ENCODE peak calls at places on chromosome 11, in nine cellular contexts. G is breast epithelium, T is esophagus muscularis mucosa, A is uterus, U is tibial nerve, P is gastrocnemius medialis, L is right lobe of liver, S is esophagus squamous epithelium, K is stomach. O is an unnamed sample.

GRCh38 chr11:64181506-64182411 is 4.2 kb upstream of the STIP1 start:
- DNase-seq in G (peak; percentile 75), P (peak; percentile 98), L (peak; percentile 70), T (peak; percentile 98), U (peak; percentile 89), S (peak; percentile 45), A (peak; percentile 95), K (peak; percentile 93), O (peak; percentile 97)

GRCh38 chr11:47918882-47919495 is 61.4 kb upstream of the PTPRJ start:
- DNase-seq in S (no peak), K (no peak), P (no peak), L (no peak), A (no peak), T (no peak), U (no peak), G (no peak), O (no peak)

GRCh38 chr11:130381317-130381716 is 47.1 kb downstream of the ADAMTS8 start:
- DNase-seq in S (no peak), L (no peak), P (no peak), A (no peak), K (no peak), U (no peak), G (no peak), T (no peak), O (no peak)

GRCh38 chr11:7115775-7116174 is 27.0 kb downstream of the RBMXL2 start:
- DNase-seq in P (no peak), L (no peak), K (no peak), S (no peak), G (no peak), A (no peak), U (no peak), T (no peak), O (no peak)

GRCh38 chr11:64148200-64148916 is 17.6 kb downstream of the MACROD1 start:
- DNase-seq in T (no peak), U (peak; percentile 58), A (peak; percentile 77), S (no peak), G (peak; percentile 57), P (peak; percentile 70), L (peak; percentile 69), K (peak; percentile 82), O (peak; percentile 91)

GRCh38 chr11:61004037-61004641 is 32.7 kb downstream of the CD6 start:
- DNase-seq in L (peak; percentile 26), P (no peak), T (no peak), U (no peak), A (no peak), G (no peak), K (no peak), S (no peak), O (no peak)

GRCh38 chr11:75775056-75775455 is 6.5 kb downstream of the DGAT2 start:
- DNase-seq in K (no peak), A (no peak), T (no peak), P (no peak), S (no peak), U (no peak), L (peak; percentile 20), G (no peak), O (no peak)

GRCh38 chr11:62472063-62472884 is 53.4 kb downstream of the SCGB1A1 start:
- DNase-seq in U (no peak), S (no peak), G (no peak), K (no peak), A (peak; percentile 91), P (no peak), T (no peak), L (no peak), O (no peak)

GRCh38 chr11:73376803-73377629 is 817 bp downstream of the RELT start:
- DNase-seq in K (peak; percentile 41), G (peak; percentile 55), A (peak; percentile 62), S (no peak), P (peak; percentile 86), L (peak; percentile 76), T (no peak), U (peak; percentile 23), O (peak; percentile 68)

GRCh38 chr11:116835042-116835772 is 2.2 kb downstream of the APOA1 start:
- DNase-seq in P (no peak), S (no peak), T (no peak), L (peak; percentile 79), A (no peak), U (no peak), G (no peak), K (no peak), O (no peak)

GRCh38 chr11:116793476-116794096 is 1.9 kb upstream of the APOA5 start:
- DNase-seq in P (no peak), U (no peak), L (no peak), S (no peak), T (no peak), K (no peak), G (no peak), A (no peak), O (no peak)

GRCh38 chr11:117384045-117384444 is 56.4 kb downstream of the CEP164 start:
- DNase-seq in T (no peak), P (no peak), A (peak; percentile 25), L (no peak), U (no peak), K (no peak), S (no peak), G (no peak), O (no peak)

GRCh38 chr11:117199061-117199915 is at the start of gene TAGLN:
- DNase-seq in U (peak; percentile 71), P (peak; percentile 73), S (no peak), K (peak; percentile 47), L (peak; percentile 64), G (peak; percentile 96), A (peak; percentile 97), T (no peak), O (peak; percentile 80)

GRCh38 chr11:75667268-75667830 is 1.5 kb downstream of the MAP6 start:
- DNase-seq in L (no peak), S (no peak), U (no peak), K (peak; percentile 36), T (no peak), A (no peak), G (no peak), P (no peak), O (peak; percentile 33)

GRCh38 chr11:7413961-7414728 is 71.2 kb upstream of the OLFML1 start:
- DNase-seq in S (no peak), A (no peak), L (no peak), T (no peak), K (no peak), U (no peak), P (no peak), G (no peak), O (no peak)

GRCh38 chr11:13889566-13890214 is 72.8 kb upstream of the SPON1 start:
- DNase-seq in S (no peak), L (no peak), P (no peak), U (no peak), T (no peak), K (no peak), A (no peak), G (no peak), O (no peak)

GRCh38 chr11:113974741-113975470 is at the start of gene HTR3A:
- DNase-seq in L (no peak), T (no peak), U (no peak), G (no peak), A (peak; percentile 24), K (peak; percentile 92), P (peak; percentile 71), S (no peak), O (peak; percentile 74)

GRCh38 chr11:71519546-71519945 is 7.5 kb upstream of the KRTAP5-7 start:
- DNase-seq in A (no peak), L (no peak), K (peak; percentile 20), S (no peak), G (no peak), P (no peak), U (no peak), T (no peak), O (no peak)

GRCh38 chr11:128530119-128531091 is 57.0 kb downstream of the ETS1 start:
- DNase-seq in U (no peak), G (no peak), A (peak; percentile 88), T (peak; percentile 91), K (peak; percentile 41), S (no peak), P (peak; percentile 48), L (no peak), O (no peak)

GRCh38 chr11:96111308-96111707 is 187.4 kb upstream of the MTMR2 start:
- DNase-seq in A (no peak), P (no peak), S (no peak), K (no peak), G (no peak), L (no peak), T (no peak), U (no peak), O (no peak)
- H3K27ac ChIP-seq in A (no peak overlapping the region), P (no peak overlapping the region), S (no peak overlapping the region), K (no peak overlapping the region), G (peak overlapping the region; percentile 39), L (no peak overlapping the region), T (no peak overlapping the region), U (no peak overlapping the region), O (no peak overlapping the region)

DNA sequence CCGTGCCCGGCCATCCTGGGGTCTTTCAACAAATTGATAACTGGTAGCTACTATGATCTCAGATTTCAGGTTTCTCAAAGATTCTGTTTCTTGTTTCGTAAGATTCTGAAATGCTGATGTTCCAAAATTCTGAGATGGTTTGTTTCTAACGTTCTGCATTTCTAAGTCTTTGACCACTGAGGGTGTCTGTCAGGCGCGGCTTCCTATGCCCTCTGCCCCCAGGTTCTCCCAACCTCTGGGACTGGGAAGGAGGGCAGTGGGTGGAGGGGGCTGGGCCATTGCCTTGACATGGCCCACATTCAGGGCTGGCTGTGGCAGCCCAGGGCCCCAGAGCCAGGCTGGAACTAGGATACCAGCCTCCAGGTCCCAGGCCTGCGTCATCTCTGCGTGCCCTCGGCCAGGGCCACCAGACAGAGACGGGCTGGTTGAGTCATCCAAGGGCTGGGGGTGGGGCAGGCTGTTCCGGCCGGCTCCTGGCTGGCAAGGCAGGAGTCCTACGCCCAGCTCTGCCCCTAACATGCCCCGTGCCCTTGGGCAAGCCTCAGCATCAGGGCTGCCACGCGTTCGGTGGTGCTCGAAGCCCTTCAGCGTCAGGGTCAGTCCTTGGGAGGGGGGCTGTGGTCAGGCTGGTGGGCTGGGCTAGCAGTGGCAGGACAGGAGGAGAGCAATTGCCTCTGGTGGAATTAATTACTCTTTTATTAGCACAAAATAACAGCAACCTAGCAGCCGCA is 5.2 kb downstream of the TMEM134 start:
- DNase-seq in K (peak; percentile 54), A (peak; percentile 50), S (no peak), G (peak; percentile 83), T (no peak), U (peak; percentile 60), P (peak; percentile 76), L (peak; percentile 86), O (no peak)
- TF ChIP-seq POLR2A in K (no peak), A (no peak), S (peak; percentile 26), G (peak; percentile 18), T (no peak), U (no peak), P (no peak), L (peak; percentile 58), O (no peak)

GRCh38 chr11:3866836-3867208 is 11.4 kb downstream of the STIM1 start:
- DNase-seq in L (no peak), A (no peak), G (no peak), P (no peak), U (no peak), S (no peak), T (no peak), K (no peak), O (no peak)
- H3K4me1 ChIP-seq in L (peaks cover 7% of the 10 kb centered on the region), A (peaks cover 4% of the 10 kb centered on the region), G (no peaks in the 10 kb centered on the region), P (peaks cover 84% of the 10 kb centered on the region), U (peaks cover 40% of the 10 kb centered on the region), S (peaks cover 40% of the 10 kb centered on the region), T (peaks cover 72% of the 10 kb centered on the region), K (peaks cover 87% of the 10 kb centered on the region), O (peaks cover 51% of the 10 kb centered on the region)

DNA sequence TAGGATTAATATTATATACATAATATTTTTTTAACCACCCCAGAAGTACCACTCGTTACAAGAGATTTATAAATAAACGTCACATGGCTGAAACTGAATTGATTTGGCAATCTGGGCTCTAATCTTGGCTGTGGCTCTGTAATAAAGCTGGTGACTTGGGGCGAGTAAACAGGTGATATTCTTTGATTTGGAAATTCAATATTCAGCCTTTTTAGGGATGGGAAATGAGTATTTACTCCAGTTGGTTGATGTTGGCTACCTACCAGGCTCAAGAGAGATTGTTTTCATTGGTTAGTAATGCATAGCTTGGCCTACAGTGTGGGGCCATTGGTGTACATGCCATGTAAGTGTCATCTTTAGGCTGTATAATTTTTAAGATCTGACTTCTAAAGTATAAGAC is 117.7 kb upstream of the SORL1-AS1 start:
- DNase-seq in K (no peak), G (no peak), U (no peak), A (no peak), S (no peak), T (no peak), P (no peak), L (no peak), O (no peak)
- H3K27ac ChIP-seq in K (no peak overlapping the region), G (no peak overlapping the region), U (no peak overlapping the region), A (no peak overlapping the region), S (no peak overlapping the region), T (no peak overlapping the region), P (no peak overlapping the region), L (peak overlapping the region; percentile 75), O (no peak overlapping the region)